ENCODE peak calls at places on chromosome 4, in four cellular contexts. F, A, O and Z are unnamed samples.

GRCh38 chr4:44448548-44449443 is at the start of gene KCTD8:
- DNase-seq in F (peak), A (peak), O (peak), Z (peak)

GRCh38 chr4:10762541-10762940 is 78.0 kb upstream of the CLNK start:
- DNase-seq in F (no peak), A (peak), O (no peak), Z (peak)

GRCh38 chr4:177464026-177464425 is 21.8 kb upstream of the AGA start:
- DNase-seq in F (no peak), A (no peak), O (no peak), Z (no peak)

GRCh38 chr4:91961504-91961903 is 342.3 kb upstream of the GRID2 start:
- DNase-seq in F (no peak), A (no peak), O (no peak), Z (no peak)

GRCh38 chr4:148514041-148514440 is 71.8 kb upstream of the NR3C2 start:
- DNase-seq in F (no peak), A (no peak), O (no peak), Z (no peak)

GRCh38 chr4:78432896-78433295 is 118.7 kb upstream of the ANXA3 start:
- DNase-seq in F (no peak), A (peak), O (no peak), Z (no peak)

GRCh38 chr4:93828332-93828829 is at the start of gene ATOH1:
- DNase-seq in F (no peak), A (peak), O (peak), Z (peak)

GRCh38 chr4:40987151-40987550 is 227.2 kb downstream of the APBB2 start:
- DNase-seq in F (no peak), A (no peak), O (no peak), Z (no peak)

GRCh38 chr4:158020734-158021346 is 152.0 kb downstream of the GASK1B start:
- DNase-seq in F (no peak), A (no peak), O (no peak), Z (peak)

GRCh38 chr4:111991797-111992196 is 153.5 kb upstream of the FAM241A start:
- DNase-seq in F (no peak), A (no peak), O (no peak), Z (no peak)
- H3K4me3 ChIP-seq in F (no peak), A (no peak), O (no peak), Z (no peak)

DNA sequence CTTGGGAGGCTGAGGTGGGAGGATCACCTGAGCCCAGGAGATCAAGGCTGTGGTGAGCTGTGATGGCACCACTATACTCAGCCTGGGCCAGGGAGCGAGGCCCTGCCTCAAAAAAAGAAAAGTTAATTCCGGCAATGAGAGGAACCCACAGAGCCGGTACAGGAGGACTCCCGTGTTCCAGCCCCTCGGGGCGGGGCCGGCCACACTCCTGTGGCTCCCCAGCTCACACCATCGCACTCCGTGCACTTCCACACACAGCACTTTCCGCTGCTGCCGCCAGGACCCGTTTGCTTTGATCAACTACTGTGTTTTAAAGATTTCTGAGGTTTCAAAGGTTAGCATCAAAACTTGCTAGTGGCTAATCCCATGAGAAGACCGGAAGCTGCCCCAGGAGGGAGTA is 171.7 kb downstream of the AFAP1 start:
- DNase-seq in F (no peak), A (no peak), O (no peak), Z (no peak)
- TF ChIP-seq CTCF in F (no peak), A (no peak), O (no peak), Z (no peak)

GRCh38 chr4:113637363-113637762 is 124.2 kb downstream of the CAMK2D start:
- DNase-seq in F (no peak), A (no peak), O (no peak), Z (peak)

GRCh38 chr4:113636877-113637276 is 124.7 kb downstream of the CAMK2D start:
- DNase-seq in F (no peak), A (no peak), O (no peak), Z (peak)

GRCh38 chr4:113634081-113634969 is 127.2 kb downstream of the CAMK2D start:
- DNase-seq in F (no peak), A (no peak), O (no peak), Z (no peak)

GRCh38 chr4:113636438-113636818 is 125.1 kb downstream of the CAMK2D start:
- DNase-seq in F (no peak), A (no peak), O (no peak), Z (no peak)

DNA sequence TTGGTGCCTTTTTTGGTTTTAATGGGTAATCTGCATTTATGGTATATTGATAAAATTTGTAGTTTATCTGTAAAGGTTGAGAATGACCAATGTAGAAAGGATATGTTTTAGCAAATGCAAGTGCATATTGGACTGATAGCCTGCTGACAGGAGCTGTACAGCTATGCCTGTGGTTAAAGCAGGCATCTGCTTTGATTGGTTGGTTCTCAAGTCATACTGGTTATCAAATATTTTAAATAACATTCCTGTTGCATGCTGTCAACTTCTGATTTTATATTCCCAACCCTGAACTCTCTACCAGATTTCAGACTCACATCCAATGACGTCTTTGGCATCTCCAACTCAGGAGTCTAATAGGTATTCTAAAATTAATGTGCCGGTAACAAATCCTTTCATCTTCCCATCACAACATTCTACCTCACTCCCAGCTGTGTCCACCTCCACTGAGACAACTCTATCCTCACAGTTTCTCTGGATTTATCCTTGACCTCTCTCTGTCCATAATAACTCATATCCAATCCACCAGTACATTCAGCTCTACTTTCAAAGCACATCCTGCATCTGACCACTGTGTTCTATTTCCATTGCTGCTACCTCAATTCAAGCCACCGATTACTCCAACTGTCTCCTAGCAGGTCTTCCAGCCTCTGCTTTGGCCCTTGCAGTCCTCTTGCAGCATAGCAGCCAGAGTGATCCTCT is 125.7 kb downstream of the CAMK2D start:
- DNase-seq in F (no peak), A (no peak), O (no peak), Z (peak)
- H3K4me3 ChIP-seq in F (no peak), A (no peak), O (no peak), Z (no peak)

GRCh38 chr4:169252339-169253086 is 18.2 kb downstream of the SH3RF1 start:
- DNase-seq in F (no peak), A (no peak), O (no peak), Z (no peak)
- TF ChIP-seq CTCF in F (no peak), A (no peak), O (no peak), Z (no peak)

GRCh38 chr4:8203817-8204216 is 4.7 kb downstream of the SH3TC1 start:
- DNase-seq in F (no peak), A (no peak), O (no peak), Z (no peak)

GRCh38 chr4:8204576-8205227 is 5.6 kb downstream of the SH3TC1 start:
- DNase-seq in F (no peak), A (no peak), O (no peak), Z (no peak)

GRCh38 chr4:8207314-8207713 is 8.2 kb downstream of the SH3TC1 start:
- DNase-seq in F (no peak), A (no peak), O (peak), Z (no peak)

GRCh38 chr4:8205749-8206611 is 6.9 kb downstream of the SH3TC1 start:
- DNase-seq in F (no peak), A (no peak), O (no peak), Z (no peak)

GRCh38 chr4:8205241-8205707 is 6.2 kb downstream of the SH3TC1 start:
- DNase-seq in F (no peak), A (no peak), O (no peak), Z (no peak)
- H3K4me3 ChIP-seq in F (no peak), A (no peak), O (no peak), Z (no peak)

GRCh38 chr4:31045724-31046318 is 325.7 kb downstream of the PCDH7 start:
- DNase-seq in F (no peak), A (no peak), O (no peak), Z (peak)
- TF ChIP-seq CTCF in F (peak), A (peak), O (peak), Z (peak)

DNA sequence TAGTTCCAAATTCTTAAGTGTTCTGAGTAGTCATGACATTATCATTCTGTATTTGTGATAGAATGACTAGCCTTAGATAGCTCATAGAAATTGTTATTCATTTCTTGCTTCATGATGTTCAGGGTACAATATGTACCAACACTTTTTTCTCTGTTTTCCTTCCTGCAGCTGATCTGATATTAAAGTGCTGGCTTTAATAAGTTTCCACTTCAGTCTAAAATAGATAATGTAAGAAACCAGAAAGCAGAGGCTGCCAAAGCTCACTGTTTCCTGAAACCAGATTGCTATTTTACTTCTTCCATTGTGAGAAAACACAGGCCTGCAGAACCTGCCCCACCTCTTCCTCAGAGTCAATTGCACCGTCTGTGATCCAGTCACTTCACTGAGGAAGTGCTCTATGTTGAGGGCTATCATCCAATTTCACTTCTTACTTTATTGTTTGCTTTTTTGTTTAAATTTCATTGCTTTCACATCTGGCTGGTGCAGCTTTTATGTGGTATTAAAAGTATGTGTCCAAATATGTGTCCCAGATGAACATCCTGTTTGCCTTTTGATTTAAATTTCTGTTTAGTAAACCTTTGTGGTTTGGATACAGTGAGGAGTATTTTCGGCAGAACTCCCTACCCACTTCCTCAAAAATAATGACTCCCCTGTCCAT is 652.1 kb downstream of the ANKRD50 start:
- DNase-seq in F (no peak), A (no peak), O (no peak), Z (peak)
- H3K4me3 ChIP-seq in F (no peak), A (no peak), O (no peak), Z (no peak)

GRCh38 chr4:15003441-15003890 is 1.2 kb downstream of the CPEB2 start:
- DNase-seq in F (peak), A (peak), O (peak), Z (no peak)

GRCh38 chr4:15003891-15004700 is 1.8 kb downstream of the CPEB2 start:
- DNase-seq in F (peak), A (peak), O (peak), Z (no peak)

GRCh38 chr4:15002659-15003440 is 569 bp downstream of the CPEB2 start:
- DNase-seq in F (peak), A (peak), O (peak), Z (peak)

GRCh38 chr4:15001248-15001824 is 945 bp upstream of the CPEB2 start:
- DNase-seq in F (peak), A (peak), O (peak), Z (peak)

DNA sequence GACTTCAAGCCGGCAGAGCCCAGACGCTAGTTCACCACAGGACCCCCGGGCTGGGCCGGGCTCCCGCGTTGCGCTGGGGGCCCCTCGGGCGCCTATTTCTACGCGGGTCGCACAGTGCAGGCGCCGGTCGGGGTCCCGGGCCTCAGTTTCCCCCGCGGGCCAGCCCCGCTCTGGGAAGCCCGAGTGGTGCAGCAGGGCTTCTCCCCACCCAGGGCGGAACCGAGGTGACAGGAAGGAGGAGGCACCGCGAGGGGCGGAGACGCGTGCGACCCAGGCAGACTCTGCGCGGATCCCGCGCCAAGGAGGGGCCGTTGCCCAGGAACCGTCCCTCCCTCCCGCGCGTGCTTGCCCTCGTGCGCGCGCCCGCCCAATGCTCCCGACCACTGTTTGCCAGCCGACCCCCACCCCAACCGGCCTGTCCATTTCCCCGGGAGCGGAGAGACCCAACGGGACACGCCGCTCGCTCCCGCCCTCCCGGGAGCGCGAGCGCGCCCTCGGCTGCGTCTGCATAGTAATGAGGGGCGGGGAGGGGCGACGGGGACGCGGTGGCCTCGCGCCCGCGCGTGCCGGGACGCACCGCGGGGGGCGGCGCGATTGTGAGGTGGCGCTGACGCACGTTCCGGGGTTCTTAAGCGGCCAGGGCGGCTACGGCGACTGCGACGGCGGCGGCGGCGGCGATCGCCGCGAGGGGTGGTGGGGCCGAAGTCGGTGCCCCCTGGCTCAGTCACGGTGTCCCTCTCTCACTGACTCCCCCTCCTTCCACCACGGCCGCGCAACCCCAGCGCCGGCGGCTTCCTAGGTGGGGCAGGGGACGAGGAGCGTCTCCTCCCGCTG is at the start of gene CPEB2:
- DNase-seq in F (peak), A (peak), O (peak), Z (peak)
- TF ChIP-seq CTCF in F (no peak), A (no peak), O (no peak), Z (no peak)